ENCODE peak calls at places on chromosome 11, in six cellular contexts. P is cardiac fibroblast, D is DND-41, J is fibroblast of the aortic adventitia, G is kidney epithelial cell, Z is choroid plexus epithelial cell. E is an unnamed sample.

GRCh38 chr11:105524286-105524685 is 85.6 kb upstream of the GRIA4 start:
- DNase-seq in Z (no peak), D (no peak), J (no peak), G (no peak), P (no peak), E (no peak)

GRCh38 chr11:124868322-124869274 is 3.4 kb downstream of the ROBO3 start:
- DNase-seq in D (no peak), G (no peak), J (no peak), Z (no peak), P (no peak), E (no peak)

GRCh38 chr11:100876826-100877545 is 189.9 kb downstream of the ARHGAP42 start:
- DNase-seq in D (no peak), G (peak), P (peak), Z (peak), J (peak), E (peak)

GRCh38 chr11:72585762-72586590 is 88.2 kb downstream of the PDE2A start:
- DNase-seq in J (peak), P (peak), G (peak), Z (peak), D (peak), E (peak)

GRCh38 chr11:28228196-28228595 is 120.0 kb downstream of the METTL15 start:
- DNase-seq in D (no peak), P (peak), G (no peak), J (peak), Z (peak), E (no peak)

GRCh38 chr11:91981995-91982394 is 242.6 kb upstream of the FAT3 start:
- DNase-seq in D (no peak), G (peak), Z (peak), J (peak), P (peak), E (no peak)

GRCh38 chr11:41826129-41826528 is 366.7 kb upstream of the LRRC4C start:
- DNase-seq in D (no peak), Z (no peak), P (no peak), J (no peak), G (no peak), E (no peak)

GRCh38 chr11:113305440-113306336 is 8.7 kb upstream of the TTC12 start:
- DNase-seq in P (peak), J (peak), G (peak), Z (peak), D (peak), E (peak)

GRCh38 chr11:1126935-1127663 is 30.7 kb upstream of the MUC5AC start:
- DNase-seq in G (no peak), D (no peak), J (no peak), P (no peak), Z (no peak), E (no peak)

GRCh38 chr11:86805873-86806310 is 5.5 kb downstream of the PRSS23 start:
- DNase-seq in Z (no peak), G (no peak), D (no peak), P (peak), J (peak), E (peak)

GRCh38 chr11:128603003-128603715 is 15.8 kb upstream of the ETS1 start:
- DNase-seq in P (no peak), J (no peak), D (no peak), G (no peak), Z (no peak), E (no peak)

GRCh38 chr11:112941096-112941495 is 20.1 kb upstream of the NCAM1 start:
- DNase-seq in J (no peak), Z (no peak), D (no peak), P (no peak), G (no peak), E (no peak)

GRCh38 chr11:80048513-80048912 is 607.7 kb upstream of the TENM4 start:
- DNase-seq in Z (no peak), G (no peak), D (no peak), J (no peak), P (no peak), E (no peak)

DNA sequence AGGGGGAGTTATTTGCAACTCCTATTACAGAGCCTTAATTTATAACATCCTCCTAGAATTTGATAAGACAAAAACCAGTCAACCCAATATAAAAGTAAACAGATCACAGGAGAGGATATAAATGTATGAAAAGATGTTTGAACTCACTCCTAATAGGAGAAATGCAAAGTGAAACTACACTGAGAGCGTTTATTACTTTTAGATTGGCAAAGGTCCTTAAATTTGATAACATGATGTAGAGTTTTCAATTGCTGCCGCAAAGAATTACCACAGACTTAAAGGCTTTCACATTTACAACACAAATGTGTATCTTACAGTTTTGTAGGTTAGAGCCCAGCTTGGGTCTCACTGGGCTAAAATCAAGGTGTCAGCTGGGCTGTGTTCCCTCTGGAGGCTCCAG is 9.2 kb upstream of the POU2AF2 start:
- DNase-seq in P (no peak), D (no peak), G (no peak), J (peak), Z (no peak), E (no peak)
- H3K4me3 ChIP-seq in P (no peak), D (no peak), G (no peak), J (peak), Z (no peak), E (no peak)

GRCh38 chr11:64089915-64090810 is 54.4 kb downstream of the FLRT1 start:
- DNase-seq in G (no peak), P (no peak), D (peak), J (no peak), Z (no peak), E (no peak)

GRCh38 chr11:64089493-64089892 is 53.8 kb downstream of the FLRT1 start:
- DNase-seq in G (no peak), P (no peak), J (no peak), Z (no peak), D (no peak), E (no peak)

GRCh38 chr11:64086263-64086938 is 50.7 kb downstream of the FLRT1 start:
- DNase-seq in J (peak), G (no peak), P (peak), D (no peak), Z (peak), E (no peak)

GRCh38 chr11:64089027-64089360 is 53.3 kb downstream of the FLRT1 start:
- DNase-seq in P (no peak), D (no peak), G (no peak), J (no peak), Z (no peak), E (no peak)

GRCh38 chr11:64088159-64089026 is 52.7 kb downstream of the FLRT1 start:
- DNase-seq in J (no peak), Z (no peak), P (no peak), D (peak), G (no peak), E (no peak)
- TF ChIP-seq CTCF in J (no peak), Z (peak), P (peak), D (peak), G (peak), E (peak)

DNA sequence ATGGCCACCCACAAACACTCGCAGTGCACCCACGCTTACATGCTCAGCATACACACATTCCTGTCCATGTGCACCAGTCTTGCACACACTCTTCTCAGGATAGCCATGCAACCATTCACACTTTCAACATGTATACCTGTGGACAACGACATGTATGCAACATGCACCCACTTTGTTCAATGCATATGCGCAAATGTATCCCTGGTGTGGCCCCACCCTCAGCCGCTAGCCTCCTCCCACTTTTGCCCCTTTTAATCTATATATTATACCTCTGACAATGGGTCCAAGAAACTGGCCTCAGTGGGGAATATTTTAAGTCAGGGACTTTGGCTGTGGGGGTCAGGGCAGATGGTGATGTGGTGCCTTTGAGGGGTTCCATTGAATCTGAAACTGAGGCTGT is 963 bp downstream of the INSC start:
- DNase-seq in D (no peak), J (no peak), P (no peak), Z (no peak), G (no peak), E (no peak)
- H3K4me3 ChIP-seq in D (no peak), J (no peak), P (no peak), Z (no peak), G (no peak), E (no peak)

DNA sequence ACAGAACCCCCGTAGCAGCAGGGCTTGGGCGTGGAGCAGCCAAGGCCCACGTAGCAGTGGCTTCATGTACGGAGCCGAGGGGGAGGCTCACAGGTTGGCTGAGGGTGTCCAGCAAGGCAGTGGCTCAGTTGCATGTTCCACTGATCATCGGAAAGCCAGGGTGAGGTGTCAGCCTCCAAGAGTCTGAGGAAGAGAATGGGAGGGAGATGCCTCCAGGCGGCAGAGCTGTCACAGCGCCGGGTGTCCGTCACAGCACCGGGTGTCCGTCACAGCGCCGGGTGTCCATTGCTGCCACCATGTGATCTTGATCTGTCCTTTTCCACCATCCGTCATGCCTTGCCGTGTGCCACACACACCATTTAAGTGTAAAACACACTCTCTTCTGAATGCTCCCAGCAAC is 315.1 kb downstream of the CTTN start:
- DNase-seq in Z (no peak), P (no peak), D (no peak), J (no peak), G (no peak), E (no peak)
- TF ChIP-seq CTCF in Z (no peak), P (no peak), D (no peak), J (no peak), G (no peak), E (no peak)

DNA sequence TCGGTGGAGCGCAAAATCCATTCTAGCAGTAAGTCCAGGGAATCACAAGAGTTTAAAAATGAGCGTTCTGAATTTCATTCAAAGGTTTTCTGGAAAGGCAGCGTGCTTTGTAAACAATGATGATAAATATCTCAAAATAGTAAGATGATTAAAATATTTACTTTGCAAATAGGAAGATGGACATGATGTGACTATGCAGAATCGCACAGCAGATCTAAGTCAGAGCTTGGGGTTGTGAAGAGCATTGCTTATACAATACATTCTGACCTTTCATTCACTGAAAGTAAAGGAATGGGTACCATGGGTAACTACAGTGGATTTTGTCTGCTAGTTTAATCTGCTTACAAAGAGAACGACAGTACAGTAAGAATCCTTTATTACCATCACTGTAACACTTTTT is 77.5 kb downstream of the PPP6R3 start:
- DNase-seq in G (no peak), P (no peak), Z (no peak), D (no peak), J (no peak), E (no peak)
- H3K4me3 ChIP-seq in G (no peak), P (no peak), Z (no peak), D (no peak), J (no peak), E (no peak)

DNA sequence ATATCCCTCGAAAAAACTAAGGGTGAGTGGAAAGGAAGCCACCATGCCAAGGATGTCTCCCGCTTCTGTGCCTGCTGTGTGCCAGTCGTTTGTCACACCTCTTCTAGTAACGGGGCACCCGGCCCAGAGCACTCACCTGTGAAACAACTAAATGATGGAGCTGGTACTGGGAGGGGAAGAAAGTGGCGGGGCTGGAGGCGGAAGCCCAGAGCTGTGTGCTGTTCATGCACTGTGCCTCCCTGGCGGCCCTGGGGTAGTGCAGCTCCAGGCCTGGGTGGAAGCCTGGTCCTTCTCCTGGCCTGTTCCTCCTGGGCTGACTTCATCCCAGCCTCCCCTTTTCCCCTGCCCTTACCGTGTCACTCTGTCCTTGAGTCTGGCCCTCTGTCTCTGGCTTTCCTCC is 130.2 kb downstream of the CEP164 start:
- DNase-seq in G (no peak), Z (no peak), D (no peak), P (no peak), J (no peak), E (peak)
- TF ChIP-seq CTCF in G (no peak), Z (no peak), D (no peak), P (no peak), J (no peak), E (peak)

DNA sequence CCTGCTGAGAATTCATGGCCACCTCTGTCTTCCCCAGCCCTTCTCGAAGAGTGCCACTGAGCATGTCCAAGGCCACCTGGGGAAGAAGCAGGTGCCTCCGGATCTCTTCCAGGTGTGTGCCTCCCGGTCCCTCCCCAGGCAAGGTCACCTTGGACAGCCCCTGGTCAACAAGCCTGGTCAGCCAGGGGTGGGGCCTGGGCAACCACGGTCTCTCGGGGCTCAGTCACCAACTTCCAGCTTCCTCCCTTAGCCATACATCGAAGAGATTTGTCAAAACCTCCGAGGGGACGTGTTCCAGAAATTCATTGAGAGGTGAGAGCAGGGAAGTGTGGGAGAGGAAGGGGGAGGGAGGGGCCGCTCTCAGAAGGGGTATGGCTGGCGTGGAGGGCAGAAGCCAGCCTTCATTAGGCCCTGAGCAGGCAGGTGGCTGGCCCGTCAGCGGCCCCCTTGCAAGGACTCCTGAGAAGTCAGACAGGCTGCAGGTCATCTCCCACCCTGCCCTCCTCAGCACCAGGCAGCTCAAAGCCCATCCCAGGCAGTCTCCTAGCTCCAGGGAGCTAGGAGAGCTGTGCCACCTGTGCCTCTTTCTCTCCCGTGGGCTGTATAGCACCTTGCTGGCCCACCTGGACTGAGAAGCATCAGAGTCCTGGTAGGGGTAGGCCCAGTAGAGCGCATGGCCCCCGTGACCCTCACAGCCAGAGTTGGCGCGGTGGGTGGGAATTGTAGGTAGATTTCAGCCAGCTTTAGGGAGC is 9.3 kb upstream of the ANKRD13D start:
- DNase-seq in D (no peak), Z (no peak), G (no peak), P (no peak), J (no peak), E (no peak)
- H3K4me3 ChIP-seq in D (no peak), Z (no peak), G (no peak), P (no peak), J (no peak), E (no peak)

GRCh38 chr11:104254347-104254746 is 90.4 kb upstream of the PDGFD start:
- DNase-seq in G (no peak), P (peak), D (peak), Z (peak), J (peak), E (peak)
- TF ChIP-seq CTCF in G (peak), P (peak), D (peak), Z (peak), J (peak), E (peak)